ENCODE peak calls at places on chromosomes 3 and 15, in four cellular contexts. S is AML-193, G is caudate nucleus, A is AG20443. P is an unnamed sample.

GRCh38 chr3:161354554-161354953 is 16.8 kb downstream of the SPTSSB start:
- DNase-seq in S (peak), G (no peak), A (no peak), P (no peak)

GRCh38 chr3:72844436-72844999 is 3.7 kb downstream of the SHQ1 start:
- DNase-seq in S (no peak), G (no peak), A (no peak), P (no peak)

GRCh38 chr3:112973325-112974177 is 1.4 kb downstream of the CD200R1 start:
- DNase-seq in S (peak), G (no peak), A (no peak), P (no peak)

GRCh38 chr3:9190276-9190675 is 59.2 kb downstream of the SRGAP3 start:
- DNase-seq in S (no peak), G (no peak), A (no peak), P (peak)

GRCh38 chr15:70308011-70308761 is 210.5 kb upstream of the TLE3 start:
- DNase-seq in S (peak), G (no peak), A (no peak), P (no peak)

GRCh38 chr15:99295840-99296239 is 44.6 kb downstream of the LRRC28 start:
- DNase-seq in S (no peak), G (no peak), A (no peak), P (no peak)

GRCh38 chr3:113559011-113559410 is 26.7 kb downstream of the SIDT1 start:
- DNase-seq in S (no peak), G (no peak), A (no peak), P (no peak)

GRCh38 chr3:185537369-185537970 is 14.9 kb downstream of the LIPH start:
- DNase-seq in S (peak), G (no peak), A (peak), P (no peak)

GRCh38 chr15:72614810-72615532 is 39.5 kb upstream of the GOLGA6B start:
- DNase-seq in S (no peak), G (no peak), A (no peak), P (no peak)

GRCh38 chr3:7194081-7194835 is 333.3 kb downstream of the GRM7 start:
- DNase-seq in S (no peak), G (no peak), A (no peak), P (no peak)

GRCh38 chr3:117874904-117875874 is 1159.5 kb downstream of the IGSF11 start:
- DNase-seq in S (no peak), G (no peak), A (no peak), P (no peak)

GRCh38 chr3:145678401-145678800 is 482.6 kb downstream of the PLOD2 start:
- DNase-seq in S (no peak), G (no peak), A (no peak), P (no peak)

GRCh38 chr15:89197503-89197971 is 23.8 kb downstream of the RLBP1 start:
- DNase-seq in S (no peak), G (no peak), A (peak), P (peak)

GRCh38 chr3:138740057-138740456 is 94.7 kb downstream of the PIK3CB start:
- DNase-seq in S (no peak), G (no peak), A (no peak), P (no peak)

GRCh38 chr3:82329300-82329699 is 567.9 kb upstream of the GBE1 start:
- DNase-seq in S (peak), G (no peak), A (no peak), P (no peak)

GRCh38 chr15:43299884-43300283 is 30.5 kb downstream of the LCMT2 start:
- DNase-seq in S (no peak), G (no peak), A (no peak), P (no peak)

GRCh38 chr3:140386357-140387100 is 291.3 kb upstream of the TRIM42 start:
- DNase-seq in S (no peak), G (no peak), A (no peak), P (no peak)

GRCh38 chr3:151318313-151318712 is 1.7 kb upstream of the GPR87 start:
- DNase-seq in S (no peak), G (no peak), A (no peak), P (no peak)

GRCh38 chr3:128151758-128152274 is 1.5 kb upstream of the EEFSEC start:
- DNase-seq in S (no peak), G (no peak), A (no peak), P (no peak)

GRCh38 chr3:46882377-46883015 is 5.0 kb downstream of the PTH1R start:
- DNase-seq in S (no peak), G (no peak), A (peak), P (no peak)

GRCh38 chr3:47782538-47783308 is 1.0 kb upstream of the SMARCC1 start:
- DNase-seq in S (no peak), G (no peak), A (no peak), P (no peak)

GRCh38 chr15:34813446-34814190 is 18.3 kb upstream of the ACTC1 start:
- DNase-seq in S (no peak), G (no peak), A (no peak), P (no peak)

GRCh38 chr3:187027531-187027936 is 97.2 kb downstream of the ST6GAL1 start:
- DNase-seq in S (no peak), G (no peak), A (no peak), P (no peak)

GRCh38 chr3:16069149-16069922 is 105.1 kb upstream of the GALNT15 start:
- DNase-seq in S (no peak), G (no peak), A (peak), P (no peak)

GRCh38 chr15:78206326-78207109 is 27.8 kb downstream of the ACSBG1 start:
- DNase-seq in S (no peak), G (no peak), A (peak), P (no peak)

GRCh38 chr3:126245811-126246727 is 65.7 kb upstream of the ALDH1L1 start:
- DNase-seq in S (peak), G (no peak), A (peak), P (peak)

GRCh38 chr3:53890726-53891499 is 746 bp downstream of the SELENOK start:
- DNase-seq in S (no peak), G (no peak), A (no peak), P (peak)

GRCh38 chr15:55247766-55248427 is 41.7 kb downstream of the RAB27A start:
- DNase-seq in S (peak), G (no peak), A (no peak), P (no peak)

GRCh38 chr3:187114511-187114910 is 24.8 kb downstream of the RPL39L start:
- DNase-seq in S (no peak), G (no peak), A (no peak), P (no peak)

GRCh38 chr15:99424978-99425665 is 140.7 kb upstream of the MEF2A start:
- DNase-seq in S (peak), G (no peak), A (peak), P (no peak)